ENCODE peak calls at places on chromosomes 16 and 17, in eight cellular contexts. Y is stimulated activated CD4-positive, alpha-beta T cell treated with anti-CD3 and anti-CD28 coated beads, Interleukin-4, amount 100 ng/mL, for 1 hour; B is stimulated activated naive CD8-positive, alpha-beta T cell treated with anti-CD3 and anti-CD28 coated beads, Interleukin-15, Interleukin-2, amounts not matched to agents 100 U/mL and 50 U/mL, for 24 hours; M is NCI-H446; E is mucosa of gallbladder; U is COR-L47; C is HTR-8/SVneo; F is NCI-H1694. W is an unnamed sample.

GRCh38 chr17:79832211-79833109 is 6.8 kb downstream of the CBX4 start:
- DNase-seq in B (no peak), Y (no peak), C (no peak), M (no peak), U (no peak), E (no peak), F (no peak), W (no peak)

GRCh38 chr16:80100846-80101451 is 439.8 kb upstream of the DYNLRB2 start:
- DNase-seq in U (no peak), F (no peak), Y (no peak), B (no peak), M (no peak), E (no peak), C (no peak), W (no peak)

GRCh38 chr16:70395345-70395901 is 43.5 kb downstream of the ST3GAL2 start:
- DNase-seq in U (peak; percentile 4), F (no peak), B (peak; percentile 83), C (peak; percentile 79), M (no peak), E (peak; percentile 58), Y (peak; percentile 65), W (peak; percentile 27)

GRCh38 chr16:87850009-87851006 is 19.0 kb downstream of the SLC7A5 start:
- DNase-seq in F (peak; percentile 47), U (peak; percentile 42), Y (peak; percentile 72), B (peak; percentile 74), M (no peak), C (peak; percentile 82), E (no peak), W (peak; percentile 71)

GRCh38 chr16:25635449-25635848 is 56.3 kb upstream of the HS3ST4 start:
- DNase-seq in B (no peak), Y (no peak), M (no peak), U (no peak), C (no peak), E (no peak), F (no peak), W (no peak)

GRCh38 chr17:77609553-77610517 is 348.7 kb upstream of the TNRC6C start:
- DNase-seq in C (no peak), U (no peak), E (no peak), Y (peak; percentile 55), B (peak; percentile 64), M (no peak), F (no peak), W (peak; percentile 47)

GRCh38 chr17:74089869-74090464 is 113.5 kb upstream of the RPL38 start:
- DNase-seq in U (peak; percentile 49), Y (peak; percentile 22), M (peak; percentile 66), C (no peak), B (peak; percentile 76), E (peak; percentile 56), F (peak; percentile 84), W (no peak)

GRCh38 chr17:78979780-78980623 is at the start of gene LGALS3BP:
- DNase-seq in U (peak; percentile 96), E (peak; percentile 69), F (no peak), M (peak; percentile 47), C (peak; percentile 97), Y (no peak), B (peak; percentile 28), W (no peak)

GRCh38 chr17:5772720-5773119 is 188.4 kb upstream of the NLRP1 start:
- DNase-seq in U (no peak), E (no peak), B (no peak), Y (no peak), M (no peak), F (no peak), C (no peak), W (no peak)

GRCh38 chr16:20598832-20599469 is 22.8 kb upstream of the ACSM2B start:
- DNase-seq in M (no peak), F (no peak), Y (no peak), E (no peak), U (no peak), B (no peak), C (no peak), W (no peak)

GRCh38 chr16:74896389-74897370 is 88.2 kb downstream of the WDR59 start:
- DNase-seq in F (no peak), E (peak; percentile 28), M (peak; percentile 0), Y (no peak), B (no peak), C (peak; percentile 73), U (no peak), W (no peak)

GRCh38 chr17:22467720-22468119 is 775.4 kb downstream of the KCNJ18 start:
- DNase-seq in U (no peak), B (no peak), C (no peak), Y (no peak), E (no peak), F (no peak), M (no peak), W (no peak)

GRCh38 chr16:86383488-86384262 is 126.7 kb upstream of the FOXF1 start:
- DNase-seq in C (no peak), E (no peak), B (no peak), F (no peak), U (no peak), Y (no peak), M (no peak), W (no peak)